ENCODE peak calls at places on chromosomes 11 and 22, in four cellular contexts. P is neuronal stem cell, U is right lobe of liver, V is heart right ventricle. L is an unnamed sample. For H3K27me3, the result is how much of the 10 kb centered on the place peaks cover.

GRCh38 chr22:19962909-19963806 is 21.5 kb upstream of the TXNRD2 start:
- DNase-seq in U (peak), V (no peak), P (no peak), L (no peak)

GRCh38 chr11:26572770-26573402 is 823 bp upstream of the MUC15 start:
- DNase-seq in V (no peak), U (no peak), P (peak), L (no peak)

GRCh38 chr22:26416670-26417270 is 12.3 kb upstream of the ASPHD2 start:
- DNase-seq in V (no peak), P (no peak), U (no peak), L (no peak)

GRCh38 chr11:69213315-69213714 is 57.6 kb downstream of the SMIM38 start:
- DNase-seq in V (no peak), U (no peak), P (no peak), L (no peak)

GRCh38 chr11:28833670-28834069 is 725.5 kb downstream of the METTL15 start:
- DNase-seq in U (no peak), V (no peak), P (no peak), L (no peak)

GRCh38 chr11:65121447-65121864 is 478 bp downstream of the FAU start:
- DNase-seq in P (no peak), V (no peak), U (peak), L (no peak)

GRCh38 chr11:111510311-111510710 is 1.9 kb downstream of the BTG4 start:
- DNase-seq in P (no peak), V (no peak), U (no peak), L (no peak)

GRCh38 chr11:128814856-128815705 is 52.0 kb downstream of the KCNJ1 start:
- DNase-seq in V (peak), P (peak), U (no peak), L (peak)

GRCh38 chr11:133049244-133050019 is 482.9 kb downstream of the OPCML start:
- DNase-seq in V (no peak), U (no peak), P (no peak), L (no peak)

GRCh38 chr11:75878968-75879367 is 64.0 kb downstream of the UVRAG start:
- DNase-seq in V (no peak), U (no peak), P (no peak), L (no peak)

GRCh38 chr11:57460017-57460755 is at the start of gene RTN4RL2:
- DNase-seq in U (peak), P (peak), V (peak), L (peak)

GRCh38 chr11:119144825-119145476 is 3.9 kb upstream of the ABCG4 start:
- DNase-seq in P (peak), U (no peak), V (peak), L (peak)

GRCh38 chr11:107741044-107741823 is 29.4 kb upstream of the SLN start:
- DNase-seq in U (no peak), P (no peak), V (no peak), L (peak)

GRCh38 chr11:48052183-48053040 is 72.1 kb downstream of the PTPRJ start:
- DNase-seq in V (no peak), U (no peak), P (no peak), L (no peak)

GRCh38 chr22:40635008-40635939 is 1.2 kb downstream of the MRTFA start:
- DNase-seq in U (no peak), P (no peak), V (no peak), L (no peak)

GRCh38 chr11:48078661-48079060 is 98.3 kb downstream of the PTPRJ start:
- DNase-seq in U (no peak), V (no peak), P (no peak), L (no peak)

GRCh38 chr11:102724904-102725515 is at the start of gene MMP8:
- DNase-seq in U (no peak), P (no peak), V (no peak), L (no peak)

GRCh38 chr11:74493816-74494630 is 499 bp upstream of the LIPT2 start:
- DNase-seq in U (no peak), V (no peak), P (no peak), L (no peak)

GRCh38 chr22:30221121-30221992 is 25.2 kb downstream of the LIF start:
- DNase-seq in P (no peak), V (no peak), U (no peak), L (no peak)

GRCh38 chr11:78420255-78420764 is 2.7 kb upstream of the GAB2 start:
- DNase-seq in U (no peak), P (peak), V (peak), L (peak)

GRCh38 chr11:75813622-75814039 is 1.4 kb upstream of the UVRAG start:
- DNase-seq in U (no peak), P (no peak), V (no peak), L (no peak)

GRCh38 chr11:43992138-43992537 is 49.7 kb downstream of the C11orf96 start:
- DNase-seq in V (no peak), U (no peak), P (no peak), L (no peak)

DNA sequence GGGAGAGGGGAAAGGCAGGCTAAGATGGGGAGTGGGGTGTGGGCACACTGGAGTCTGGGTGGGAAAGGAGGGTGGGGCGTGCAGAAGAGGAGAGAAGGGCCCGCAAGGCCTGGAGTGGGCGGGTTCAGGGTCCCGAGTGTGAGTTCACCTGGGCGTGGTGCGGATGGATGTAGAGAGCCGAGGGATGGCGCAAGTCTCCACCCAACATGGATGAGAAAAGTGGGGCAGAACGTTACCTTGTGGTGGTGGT is 364 bp upstream of the ABCC8 start:
- DNase-seq in P (no peak), U (no peak), V (no peak), L (no peak)
- H3K27me3 ChIP-seq in P (half or more), U (under half), V (under half), L (under half)

DNA sequence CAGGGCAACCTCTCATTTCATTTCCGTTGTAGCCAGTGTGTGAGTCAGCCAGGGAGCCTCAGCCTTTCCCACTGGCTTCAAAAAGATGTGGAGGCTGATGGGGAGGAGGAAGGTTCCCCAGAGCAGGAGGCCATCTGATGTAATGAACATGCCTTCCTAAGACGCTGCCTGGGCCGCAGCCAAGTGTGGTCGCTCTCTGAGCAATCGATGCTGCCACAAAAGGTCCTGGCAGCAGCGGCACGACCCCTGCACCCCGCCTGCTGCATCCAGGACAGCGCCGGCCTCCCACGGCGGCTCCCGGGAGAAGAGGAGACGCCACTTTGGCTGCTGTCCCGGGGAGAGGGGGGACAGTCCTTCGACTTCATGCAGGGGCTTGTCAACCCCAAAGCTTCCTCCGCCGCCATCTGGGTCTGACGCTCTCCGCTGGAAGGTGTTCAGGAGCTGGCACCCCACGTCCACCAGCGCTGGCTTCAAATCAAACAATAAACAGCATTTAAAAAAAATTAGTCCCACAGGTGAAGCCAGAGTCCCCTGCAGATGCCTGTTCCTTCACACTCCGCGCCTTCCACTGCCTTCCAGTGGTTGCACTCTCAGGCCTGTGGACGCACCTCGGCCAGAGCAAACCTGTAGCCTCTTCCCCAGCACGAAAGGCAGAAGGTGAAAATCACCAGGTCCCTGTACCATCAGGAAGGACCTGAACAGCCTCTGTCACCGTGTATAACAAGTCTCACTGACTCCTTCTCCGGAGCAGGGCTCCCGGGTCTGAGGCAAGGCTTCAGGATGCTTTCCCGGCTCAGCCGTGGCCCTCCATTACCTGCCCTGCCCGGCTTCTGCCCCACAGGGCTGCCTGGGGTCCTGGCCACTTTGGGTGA is 930.7 kb downstream of the BRD1 start:
- DNase-seq in P (no peak), V (no peak), U (peak), L (no peak)
- H3K27me3 ChIP-seq in P (under half), V (under half), U (under half), L (under half)

GRCh38 chr22:49045276-49045675 is 782.4 kb downstream of the BRD1 start:
- DNase-seq in V (no peak), U (no peak), P (no peak), L (no peak)
- H3K27me3 ChIP-seq in V (under half), U (under half), P (under half), L (under half)

GRCh38 chr11:16408619-16409018 is 52.3 kb upstream of the SOX6 start:
- DNase-seq in U (no peak), P (no peak), V (no peak), L (no peak)
- H3K27me3 ChIP-seq in U (under half), P (under half), V (under half), L (under half)

DNA sequence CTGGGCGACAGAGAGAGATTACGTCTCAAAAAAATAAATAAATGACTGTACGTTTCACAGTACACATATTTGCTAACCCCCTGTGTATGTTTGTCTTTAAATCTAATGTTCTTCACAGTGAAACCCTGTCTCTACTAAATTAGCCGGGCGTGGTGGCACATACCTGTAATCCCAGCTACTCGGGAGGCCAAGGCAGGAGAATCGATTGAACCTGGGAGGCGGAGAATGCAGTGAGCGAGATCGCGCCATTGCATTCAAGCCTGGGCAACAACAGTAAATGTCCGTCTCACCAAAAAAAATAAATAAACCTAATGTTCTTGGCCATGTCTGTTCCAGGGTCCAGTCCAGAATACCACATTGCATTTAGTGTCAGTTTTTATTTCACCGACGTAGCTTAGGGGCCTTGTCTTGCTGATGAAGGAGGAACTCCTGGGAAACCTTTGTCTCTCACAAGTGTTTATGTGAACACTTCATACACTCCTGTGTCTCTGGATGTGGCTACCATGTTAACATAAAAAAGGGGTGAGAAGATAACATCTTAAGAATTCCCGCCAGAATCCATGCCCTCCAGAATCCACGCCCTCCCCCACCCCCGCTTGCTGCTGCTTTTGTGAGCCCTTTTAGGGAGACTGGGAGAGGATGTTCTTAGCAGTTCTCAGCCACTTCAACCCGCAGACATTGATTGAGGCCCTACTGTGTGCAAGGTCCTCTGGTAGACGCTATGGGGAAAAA is 5.0 kb upstream of the SERHL2 start:
- DNase-seq in U (no peak), V (no peak), P (no peak), L (peak)
- H3K27me3 ChIP-seq in U (under half), V (under half), P (under half), L (under half)

DNA sequence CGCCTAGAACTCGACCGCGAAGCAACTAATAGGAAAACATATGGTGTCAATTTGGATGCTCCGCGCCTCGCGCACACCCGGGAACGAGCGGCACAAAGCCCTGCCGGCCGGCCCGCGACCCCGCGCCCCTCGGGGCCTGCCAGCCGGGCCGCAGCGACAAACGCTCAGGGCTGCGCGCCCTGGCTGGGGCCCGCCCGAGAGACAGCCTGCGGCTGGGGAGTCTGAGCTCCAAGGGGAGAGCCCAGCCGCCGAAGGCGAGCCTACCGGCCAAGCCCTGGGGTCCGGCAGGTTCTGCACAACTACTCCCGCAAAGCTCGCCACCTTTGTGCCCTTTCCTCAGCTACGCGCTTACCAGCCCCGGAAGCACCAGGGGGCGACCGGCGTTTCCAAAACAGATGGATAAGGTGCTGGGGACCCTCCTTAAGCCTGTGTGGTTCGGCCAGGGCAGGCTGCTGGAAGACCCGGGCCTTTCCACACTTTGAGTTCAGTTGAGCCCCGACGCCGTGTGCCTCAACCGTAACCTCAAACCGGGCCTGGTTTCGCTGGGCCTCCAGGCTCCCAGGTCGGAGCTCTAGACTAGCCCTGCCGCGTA is 6.0 kb downstream of the PAX6 start:
- DNase-seq in P (no peak), V (no peak), U (no peak), L (no peak)
- H3K27me3 ChIP-seq in P (under half), V (half or more), U (half or more), L (under half)

GRCh38 chr22:22761606-22761962 is 117.2 kb downstream of the GGTLC2 start:
- DNase-seq in U (no peak), V (no peak), P (no peak), L (no peak)

GRCh38 chr22:22759889-22760546 is 115.6 kb downstream of the GGTLC2 start:
- DNase-seq in U (no peak), V (no peak), P (no peak), L (no peak)

GRCh38 chr22:22764085-22764484 is 119.7 kb downstream of the GGTLC2 start:
- DNase-seq in P (no peak), V (no peak), U (no peak), L (no peak)

GRCh38 chr22:22761963-22762772 is 117.8 kb downstream of the GGTLC2 start:
- DNase-seq in V (no peak), P (no peak), U (no peak), L (no peak)

GRCh38 chr22:22763512-22763911 is 119.1 kb downstream of the GGTLC2 start:
- DNase-seq in P (no peak), V (no peak), U (no peak), L (no peak)
- H3K27me3 ChIP-seq in P (under half), V (under half), U (under half), L (under half)

L was measured in HAP-1.